ENCODE peak calls at places on chromosomes 7 and 10, in nine cellular contexts. A is aorta; U is SJSA1; T is osteoblast; E is CD8-positive, alpha-beta memory T cell; I is fibroblast of lung; Y is left ventricle myocardium inferior; M is right lobe of liver; F is OCI-LY7. S is an unnamed sample.
A peak's percentile ranks its signal among the peaks of the same experiment; 100 is the strongest.

GRCh38 chr10:52198540-52198939 is 115.5 kb upstream of the DKK1 start:
- DNase-seq in A (no peak), M (no peak), F (no peak), I (peak; percentile 12), U (no peak), T (no peak), Y (no peak), E (no peak), S (no peak)

GRCh38 chr10:102727037-102727818 is 12.8 kb downstream of the SFXN2 start:
- DNase-seq in E (no peak), F (no peak), A (no peak), U (no peak), I (no peak), T (no peak), Y (no peak), M (peak; percentile 47), S (no peak)

GRCh38 chr10:3595736-3596135 is 189.3 kb downstream of the KLF6 start:
- DNase-seq in F (no peak), T (no peak), A (no peak), I (no peak), U (no peak), Y (no peak), E (no peak), M (no peak), S (no peak)

GRCh38 chr7:15889501-15889900 is 203.0 kb upstream of the MEOX2 start:
- DNase-seq in A (no peak), M (no peak), Y (no peak), I (no peak), U (no peak), E (no peak), T (peak; percentile 35), F (no peak), S (peak; percentile 7)

GRCh38 chr7:1365846-1366245 is 93.4 kb downstream of the MICALL2 start:
- DNase-seq in Y (no peak), F (no peak), I (no peak), T (no peak), E (no peak), A (no peak), U (no peak), M (no peak), S (no peak)

GRCh38 chr10:91689731-91690168 is 56.9 kb upstream of the PPP1R3C start:
- DNase-seq in M (no peak), I (peak; percentile 71), U (no peak), T (peak; percentile 45), E (no peak), F (no peak), Y (peak; percentile 19), A (peak; percentile 60), S (peak; percentile 55)

GRCh38 chr10:1550291-1550595 is 187.1 kb downstream of the ADARB2 start:
- DNase-seq in I (no peak), M (no peak), F (no peak), Y (no peak), U (no peak), E (no peak), A (no peak), T (no peak), S (no peak)

GRCh38 chr7:71846160-71846559 is 566.0 kb downstream of the CALN1 start:
- DNase-seq in F (no peak), Y (no peak), I (no peak), T (no peak), E (no peak), U (no peak), M (no peak), A (no peak), S (no peak)

GRCh38 chr7:50610521-50611277 is 45.5 kb upstream of the DDC start:
- DNase-seq in M (no peak), E (peak; percentile 40), F (no peak), T (no peak), U (peak; percentile 26), I (peak; percentile 85), A (no peak), Y (no peak), S (peak; percentile 29)

GRCh38 chr10:43863270-43863669 is 214.6 kb upstream of the ZNF32 start:
- DNase-seq in A (no peak), Y (no peak), T (no peak), U (no peak), F (no peak), E (no peak), I (no peak), M (no peak), S (no peak)

GRCh38 chr10:128032466-128032865 is 93.8 kb downstream of the MKI67 start:
- DNase-seq in Y (no peak), F (no peak), U (no peak), E (no peak), M (no peak), T (peak; percentile 39), I (no peak), A (peak; percentile 5), S (no peak)

GRCh38 chr10:80660736-80661135 is 123.0 kb downstream of the SH2D4B start:
- DNase-seq in I (no peak), T (no peak), F (no peak), U (no peak), A (peak; percentile 53), Y (no peak), E (no peak), M (no peak), S (no peak)

GRCh38 chr7:152699101-152699500 is 23.2 kb upstream of the XRCC2 start:
- DNase-seq in F (no peak), E (no peak), I (no peak), A (no peak), Y (no peak), T (no peak), U (no peak), M (no peak), S (no peak)

GRCh38 chr10:23110722-23111660 is 15.6 kb downstream of the MSRB2 start:
- DNase-seq in M (no peak), Y (no peak), A (no peak), E (no peak), F (no peak), U (no peak), I (no peak), T (peak; percentile 15), S (no peak)

GRCh38 chr7:101669307-101669706 is 40.2 kb upstream of the MYL10 start:
- DNase-seq in F (no peak), I (no peak), T (no peak), A (no peak), U (no peak), M (no peak), E (no peak), Y (no peak), S (no peak)

GRCh38 chr10:127196227-127196954 is at the start of gene INSYN2A:
- DNase-seq in F (no peak), Y (peak; percentile 32), A (no peak), M (no peak), I (peak; percentile 65), E (no peak), T (peak; percentile 97), U (no peak), S (peak; percentile 67)

GRCh38 chr10:103215601-103216000 is 22.5 kb upstream of the NT5C2 start:
- DNase-seq in I (peak; percentile 12), F (no peak), U (no peak), M (no peak), T (no peak), E (no peak), Y (no peak), A (no peak), S (no peak)

GRCh38 chr7:9149499-9150082 is 716.2 kb downstream of the NXPH1 start:
- DNase-seq in E (no peak), M (no peak), T (no peak), U (no peak), Y (no peak), F (no peak), I (peak; percentile 22), A (no peak), S (peak; percentile 5)

GRCh38 chr7:10724449-10724848 is 249.2 kb upstream of the PHF14 start:
- DNase-seq in U (no peak), F (no peak), I (no peak), E (no peak), A (no peak), Y (no peak), T (no peak), M (no peak), S (no peak)

GRCh38 chr10:31871266-31871887 is 57.3 kb downstream of the ARHGAP12 start:
- DNase-seq in M (no peak), Y (no peak), T (no peak), A (no peak), U (no peak), F (no peak), I (no peak), E (no peak), S (no peak)

GRCh38 chr7:103644319-103644718 is 198.3 kb upstream of the SLC26A5 start:
- DNase-seq in F (no peak), M (no peak), Y (no peak), A (no peak), T (no peak), I (no peak), E (no peak), U (no peak), S (no peak)

GRCh38 chr7:5419523-5420107 is 4.0 kb downstream of the TNRC18 start:
- DNase-seq in T (peak; percentile 61), M (no peak), F (no peak), E (no peak), I (peak; percentile 20), A (no peak), U (no peak), Y (peak; percentile 38), S (no peak)

GRCh38 chr10:18238875-18239485 is 98.8 kb downstream of the CACNB2 start:
- DNase-seq in F (peak; percentile 33), T (no peak), I (peak; percentile 52), A (no peak), E (no peak), U (no peak), M (no peak), Y (no peak), S (no peak)
- H3K4me3 ChIP-seq in F (no peak overlapping the region), T (no peak overlapping the region), I (no peak overlapping the region), A (no peak overlapping the region), E (no peak overlapping the region), U (no peak overlapping the region), M (no peak overlapping the region), Y (no peak overlapping the region), S (no peak overlapping the region)

GRCh38 chr10:13078912-13079775 is 20.8 kb upstream of the OPTN start:
- DNase-seq in E (no peak), I (no peak), U (peak; percentile 55), F (no peak), M (no peak), T (no peak), A (no peak), Y (no peak), S (no peak)
- H3K9me3 ChIP-seq in E (peaks cover 6% of the 10 kb centered on the region), I (no peaks in the 10 kb centered on the region), U (peaks cover 5% of the 10 kb centered on the region), F (peaks cover 3% of the 10 kb centered on the region), M (no peaks in the 10 kb centered on the region), T (peaks cover 11% of the 10 kb centered on the region), A (peaks cover 16% of the 10 kb centered on the region), Y (peaks cover 59% of the 10 kb centered on the region), S (peaks cover 21% of the 10 kb centered on the region)

GRCh38 chr10:96873756-96874467 is 41.8 kb downstream of the LCOR start:
- DNase-seq in U (no peak), E (no peak), Y (no peak), T (no peak), I (no peak), F (no peak), A (no peak), M (no peak), S (no peak)
- H3K4me3 ChIP-seq in U (no peak overlapping the region), E (no peak overlapping the region), Y (no peak overlapping the region), T (no peak overlapping the region), I (no peak overlapping the region), F (no peak overlapping the region), A (no peak overlapping the region), M (no peak overlapping the region), S (no peak overlapping the region)

DNA sequence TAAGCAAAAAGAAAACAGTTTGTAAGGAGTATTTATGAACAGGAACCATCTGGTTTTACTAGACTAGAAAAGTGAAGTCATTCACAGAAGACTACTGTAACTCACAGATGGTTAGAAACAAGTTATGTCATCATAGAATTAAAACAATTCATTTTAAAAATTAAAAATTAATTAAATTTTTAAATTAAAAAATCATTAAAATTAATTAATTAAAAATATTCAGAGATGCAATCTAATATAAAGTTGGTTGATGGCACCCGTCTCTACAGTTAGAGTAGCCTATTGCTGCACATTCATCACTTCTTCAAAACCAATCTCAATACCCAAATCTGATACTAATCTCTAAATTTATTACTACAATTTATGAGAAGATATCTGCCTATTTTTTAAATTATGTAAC is 454.8 kb upstream of the NUPR2 start:
- DNase-seq in T (no peak), A (no peak), F (no peak), Y (no peak), E (no peak), M (no peak), U (no peak), I (no peak), S (no peak)
- H3K9me3 ChIP-seq in T (peaks cover 2% of the 10 kb centered on the region), A (peaks cover 4% of the 10 kb centered on the region), F (no peaks in the 10 kb centered on the region), Y (peaks cover 34% of the 10 kb centered on the region), E (no peaks in the 10 kb centered on the region), M (no peaks in the 10 kb centered on the region), U (no peaks in the 10 kb centered on the region), I (no peaks in the 10 kb centered on the region), S (no peaks in the 10 kb centered on the region)

S was measured in MG63.